ENCODE peak calls at places on chromosomes 5 and 9, in four cellular contexts. A is tibial nerve, Q is RCC 7860, E is NCI-H146. T is an unnamed sample.

GRCh38 chr9:16794871-16795639 is 75.4 kb downstream of the BNC2 start:
- DNase-seq in E (no peak), A (no peak), Q (no peak), T (no peak)

GRCh38 chr9:12775373-12775962 is 648 bp downstream of the LURAP1L start:
- DNase-seq in Q (no peak), A (no peak), E (peak), T (peak)

GRCh38 chr5:39713224-39713911 is 288.6 kb upstream of the DAB2 start:
- DNase-seq in Q (no peak), E (no peak), A (no peak), T (no peak)

GRCh38 chr9:13078164-13078563 is 201.3 kb downstream of the MPDZ start:
- DNase-seq in Q (no peak), A (no peak), E (no peak), T (no peak)

GRCh38 chr5:132492386-132492785 is 1.8 kb upstream of the IRF1 start:
- DNase-seq in E (no peak), Q (no peak), A (no peak), T (no peak)

GRCh38 chr5:173882632-173883031 is 5.5 kb upstream of the CPEB4 start:
- DNase-seq in A (no peak), Q (peak), E (no peak), T (no peak)

GRCh38 chr5:142512041-142512679 is 173.7 kb downstream of the FGF1 start:
- DNase-seq in A (peak), Q (no peak), E (no peak), T (no peak)

GRCh38 chr5:170184007-170184687 is 48.6 kb upstream of the C5orf58 start:
- DNase-seq in E (no peak), A (peak), Q (peak), T (no peak)

GRCh38 chr9:96047741-96048115 is 172.2 kb downstream of the ERCC6L2 start:
- DNase-seq in Q (no peak), E (no peak), A (no peak), T (no peak)

GRCh38 chr9:69027355-69028097 is 8.0 kb upstream of the FXN start:
- DNase-seq in A (no peak), Q (peak), E (peak), T (peak)

GRCh38 chr5:56247596-56247995 is 14.5 kb upstream of the ANKRD55 start:
- DNase-seq in Q (no peak), A (no peak), E (no peak), T (no peak)

GRCh38 chr5:64347308-64347707 is 158.5 kb upstream of the RGS7BP start:
- DNase-seq in Q (no peak), A (no peak), E (no peak), T (no peak)

GRCh38 chr9:87342743-87343142 is 154.9 kb upstream of the DAPK1 start:
- DNase-seq in Q (no peak), E (no peak), A (peak), T (no peak)

T was measured in NCI-H1417.